ENCODE peak calls at places on chromosomes 13 and 19, in ten cellular contexts. C, W, A, N, Y, V, J, E, F and H are unnamed samples.

GRCh38 chr13:83229574-83230300 is 652.5 kb downstream of the SLITRK1 start:
- DNase-seq in V (no peak), N (no peak), Y (no peak), E (no peak), F (peak; percentile 48), J (peak; percentile 35), C (peak; percentile 40), W (peak; percentile 12), A (no peak), H (no peak)

GRCh38 chr19:609001-609340 is 19.3 kb downstream of the HCN2 start:
- DNase-seq in N (no peak), C (no peak), E (no peak), V (peak; percentile 8), W (no peak), F (no peak), A (no peak), Y (peak; percentile 65), J (no peak), H (no peak)

GRCh38 chr13:102726430-102726829 is 31.6 kb upstream of the METTL21C start:
- DNase-seq in Y (no peak), C (no peak), F (no peak), E (no peak), A (no peak), N (no peak), J (no peak), V (peak; percentile 47), W (no peak), H (peak; percentile 28)

GRCh38 chr13:32852568-32852967 is 163.7 kb upstream of the KL start:
- DNase-seq in C (peak; percentile 40), W (no peak), N (no peak), Y (no peak), A (no peak), F (peak; percentile 40), E (no peak), J (peak; percentile 30), V (peak; percentile 33), H (peak; percentile 69)

GRCh38 chr19:18046066-18046718 is 38.2 kb downstream of the ARRDC2 start:
- DNase-seq in W (no peak), A (no peak), Y (no peak), V (peak; percentile 92), N (peak; percentile 59), J (peak; percentile 91), C (peak; percentile 82), F (peak; percentile 58), E (peak; percentile 37), H (peak; percentile 67)

GRCh38 chr19:30530751-30531150 is 158.6 kb downstream of the ZNF536 start:
- DNase-seq in A (no peak), E (no peak), F (no peak), Y (no peak), J (no peak), C (no peak), V (no peak), N (no peak), W (no peak), H (no peak)

GRCh38 chr13:23715762-23716235 is 145.6 kb downstream of the TNFRSF19 start:
- DNase-seq in Y (no peak), J (peak; percentile 15), V (peak; percentile 78), F (no peak), E (peak; percentile 18), C (no peak), W (peak; percentile 49), N (no peak), A (no peak), H (peak; percentile 58)

GRCh38 chr13:42073683-42074082 is 25.2 kb downstream of the DGKH start:
- DNase-seq in C (no peak), Y (no peak), V (no peak), A (no peak), F (peak; percentile 24), J (no peak), E (no peak), N (peak; percentile 52), W (no peak), H (no peak)

DNA sequence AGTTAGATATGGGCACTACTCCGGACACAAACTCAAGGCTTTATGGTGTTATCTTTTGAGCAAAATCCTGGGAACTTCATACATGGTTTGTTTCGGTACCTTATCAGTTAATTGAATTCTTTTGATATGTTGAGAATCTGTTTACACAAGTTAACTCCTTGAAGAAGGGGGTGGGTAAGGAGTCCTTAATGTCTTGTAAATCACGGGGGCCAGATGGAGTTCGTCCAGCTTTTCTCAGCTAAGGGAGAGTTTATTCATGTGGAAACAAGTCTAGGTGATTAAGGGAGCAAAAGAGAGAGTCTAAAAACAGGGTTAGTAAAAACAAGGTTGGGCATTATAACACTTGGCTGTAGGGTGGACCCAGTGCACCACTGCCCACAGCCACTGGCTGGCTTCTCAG is 20.8 kb upstream of the ZNF43 start:
- DNase-seq in A (no peak), V (no peak), W (no peak), E (no peak), J (no peak), N (no peak), F (no peak), C (no peak), Y (no peak), H (no peak)
- H3K4me3 ChIP-seq in A (no peak overlapping the region), V (no peak overlapping the region), W (no peak overlapping the region), E (no peak overlapping the region), J (no peak overlapping the region), N (no peak overlapping the region), F (no peak overlapping the region), C (no peak overlapping the region), Y (no peak overlapping the region), H (no peak overlapping the region)

DNA sequence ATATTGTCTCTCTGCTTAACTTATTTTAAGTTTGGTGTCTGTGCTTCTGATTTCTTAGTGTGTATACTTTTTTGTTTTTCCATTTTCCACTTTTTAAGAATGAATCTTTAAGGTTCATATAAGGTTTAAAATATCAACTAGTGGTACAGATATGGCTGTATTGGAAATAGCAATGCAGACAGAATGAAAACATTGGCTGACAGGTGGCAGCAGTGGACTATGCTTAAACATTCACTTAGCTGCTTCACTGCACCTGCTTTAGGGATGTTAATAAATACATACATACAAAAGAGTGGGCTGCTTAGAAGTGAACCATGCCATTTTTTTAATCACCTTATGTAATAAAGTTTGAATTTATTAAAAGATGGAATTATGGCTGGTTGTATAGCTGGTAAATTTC is 27.3 kb downstream of the TM9SF2 start:
- DNase-seq in E (no peak), Y (no peak), C (no peak), N (no peak), W (peak; percentile 43), F (no peak), A (no peak), J (peak; percentile 6), V (peak; percentile 25), H (peak; percentile 42)
- TF ChIP-seq CTCF in E (peak; percentile 29), Y (peak; percentile 37), C (no peak), N (peak; percentile 16), W (peak; percentile 4), F (peak; percentile 4), A (no peak), J (peak; percentile 2), V (peak; percentile 38), H (peak; percentile 44)

GRCh38 chr13:21672811-21673591 is 2.1 kb downstream of the FGF9 start:
- DNase-seq in A (no peak), V (no peak), J (peak; percentile 17), N (no peak), Y (no peak), W (peak; percentile 15), E (no peak), F (no peak), C (no peak), H (no peak)

GRCh38 chr13:21675095-21676007 is 4.5 kb downstream of the FGF9 start:
- DNase-seq in W (peak; percentile 59), N (no peak), Y (peak; percentile 32), J (peak; percentile 6), F (no peak), A (no peak), V (no peak), C (no peak), E (no peak), H (no peak)

GRCh38 chr13:21673592-21674270 is 2.9 kb downstream of the FGF9 start:
- DNase-seq in A (no peak), J (peak; percentile 64), E (no peak), F (peak; percentile 29), W (peak; percentile 84), V (peak; percentile 42), Y (peak; percentile 46), N (no peak), C (peak; percentile 36), H (peak; percentile 41)

GRCh38 chr13:21676611-21677021 is 5.7 kb downstream of the FGF9 start:
- DNase-seq in J (no peak), F (no peak), N (no peak), C (no peak), V (no peak), A (no peak), Y (no peak), W (peak; percentile 62), E (no peak), H (no peak)

DNA sequence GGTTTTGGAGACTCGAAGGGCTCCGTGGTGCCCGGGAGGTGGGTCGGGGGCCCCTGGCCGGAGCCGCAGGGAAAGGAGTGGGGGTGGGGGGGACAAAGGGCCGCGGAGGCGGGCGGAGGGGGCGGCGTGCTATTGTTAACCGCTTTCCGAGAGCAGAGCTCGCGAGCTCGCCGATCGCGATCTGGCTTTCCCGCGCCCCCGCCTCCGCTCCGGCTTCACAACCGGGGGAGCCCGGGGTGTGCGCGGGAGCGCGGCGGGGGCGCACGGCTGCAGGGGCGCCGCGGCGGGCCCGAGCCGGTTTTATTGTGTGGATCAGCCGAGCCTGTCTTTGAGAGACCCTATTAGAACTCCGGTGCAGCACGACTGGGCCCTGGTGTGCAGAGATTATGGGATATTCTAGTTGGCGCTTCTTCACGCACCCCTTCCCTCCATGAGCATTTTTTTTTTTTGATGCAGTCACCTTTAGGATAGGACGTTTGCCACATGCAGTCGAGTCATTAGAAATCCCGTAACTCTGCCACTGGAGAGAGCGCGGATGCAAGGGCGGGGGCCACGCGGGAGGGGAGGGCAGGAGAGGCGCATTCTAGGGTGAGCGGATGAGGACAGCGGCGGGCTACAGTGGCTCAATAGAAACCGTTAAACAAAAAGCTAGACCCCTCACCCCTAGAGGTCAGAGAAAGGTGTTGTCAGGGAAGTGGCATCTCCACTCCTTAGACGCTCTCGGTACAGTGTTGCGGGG is 3.6 kb downstream of the FGF9 start:
- DNase-seq in Y (peak; percentile 41), W (peak; percentile 66), F (no peak), N (no peak), V (no peak), A (no peak), J (peak; percentile 23), C (no peak), E (no peak), H (no peak)
- H3K4me3 ChIP-seq in Y (peak overlapping the region; percentile 82), W (peak overlapping the region; percentile 73), F (peak overlapping the region; percentile 49), N (peak overlapping the region; percentile 47), V (peak overlapping the region; percentile 55), A (peak overlapping the region; percentile 61), J (peak overlapping the region; percentile 54), C (peak overlapping the region; percentile 51), E (peak overlapping the region; percentile 64), H (peak overlapping the region; percentile 49)

GRCh38 chr13:51585696-51586095 is 1.4 kb downstream of the WDFY2 start:
- DNase-seq in N (peak; percentile 41), E (no peak), V (peak; percentile 65), A (no peak), C (peak; percentile 62), W (no peak), Y (no peak), F (peak; percentile 39), J (peak; percentile 47), H (peak; percentile 42)

GRCh38 chr13:51583875-51584730 is at the start of gene WDFY2:
- DNase-seq in E (peak; percentile 99), A (peak; percentile 100), Y (peak; percentile 99), W (peak; percentile 100), N (peak; percentile 100), V (peak; percentile 98), C (peak; percentile 100), J (peak; percentile 100), F (peak; percentile 100), H (peak; percentile 100)

GRCh38 chr13:51585234-51585672 is 991 bp downstream of the WDFY2 start:
- DNase-seq in F (peak; percentile 35), V (no peak), N (peak; percentile 16), W (peak; percentile 29), J (peak; percentile 38), E (no peak), Y (no peak), C (peak; percentile 24), A (no peak), H (peak; percentile 59)

GRCh38 chr13:51583469-51583874 is 790 bp upstream of the WDFY2 start:
- DNase-seq in E (no peak), J (no peak), V (no peak), W (no peak), Y (no peak), A (peak; percentile 17), F (no peak), C (no peak), N (no peak), H (no peak)

GRCh38 chr13:51584731-51585191 is 499 bp downstream of the WDFY2 start:
- DNase-seq in N (peak; percentile 33), C (peak; percentile 37), V (peak; percentile 48), Y (peak; percentile 49), F (peak; percentile 51), W (peak; percentile 66), A (no peak), E (peak; percentile 23), J (peak; percentile 68), H (peak; percentile 61)
- TF ChIP-seq CTCF in N (peak; percentile 11), C (no peak), V (no peak), Y (no peak), F (peak; percentile 5), W (peak; percentile 13), A (no peak), E (no peak), J (no peak), H (peak; percentile 29)